ENCODE peak calls at places on chromosomes 4 and X, in nine cellular contexts. N is transverse colon, X is sigmoid colon, M is neural progenitor cell, Y is cardiac muscle cell, Z is fibroblast of lung, K is hepatocyte, U is bronchial epithelial cell, R is tibial nerve. A is an unnamed sample. For H3K27me3, the result is how much of the 10 kb centered on the place peaks cover.

GRCh38 chr4:73477176-73477575 is 4.4 kb upstream of the AFM start:
- DNase-seq in N (no peak), X (no peak), M (no peak), Y (no peak), Z (no peak), K (no peak), U (no peak), R (no peak), A (no peak)

GRCh38 chr4:40702137-40702799 is 47.5 kb upstream of the NSUN7 start:
- DNase-seq in N (no peak), X (no peak), M (no peak), Y (no peak), Z (no peak), K (no peak), U (no peak), R (no peak), A (no peak)

GRCh38 chr4:830776-831482 is 5.0 kb upstream of the CPLX1 start:
- DNase-seq in N (no peak), X (peak), M (no peak), Y (no peak), Z (no peak), K (no peak), U (no peak), R (no peak), A (no peak)

GRCh38 chr4:16894406-16894805 is 4.0 kb downstream of the LDB2 start:
- DNase-seq in N (no peak), X (no peak), M (no peak), Y (no peak), Z (peak), K (no peak), U (no peak), R (no peak), A (no peak)

GRCh38 chr4:183118585-183118984 is 19.5 kb downstream of the WWC2 start:
- DNase-seq in N (no peak), X (no peak), M (peak), Y (peak), Z (peak), K (no peak), U (peak), R (no peak), A (peak)

GRCh38 chr4:140049924-140050681 is 103.9 kb downstream of the MAML3 start:
- DNase-seq in N (no peak), X (no peak), M (peak), Y (peak), Z (peak), K (no peak), U (no peak), R (no peak), A (no peak)

GRCh38 chr4:41745292-41746024 is 3.1 kb downstream of the PHOX2B start:
- DNase-seq in N (no peak), X (no peak), M (peak), Y (no peak), Z (no peak), K (no peak), U (no peak), R (no peak), A (no peak)

GRCh38 chr4:136136566-136136965 is 1395.7 kb downstream of the PCDH18 start:
- DNase-seq in N (no peak), X (no peak), M (no peak), Y (no peak), Z (no peak), K (no peak), U (no peak), R (no peak), A (no peak)

GRCh38 chrX:12984629-12985303 is 9.9 kb downstream of the TMSB4X start:
- DNase-seq in N (peak), X (no peak), M (no peak), Y (peak), Z (peak), K (peak), U (peak), R (no peak), A (no peak)

GRCh38 chr4:7004331-7004730 is 38.8 kb upstream of the TADA2B start:
- DNase-seq in N (no peak), X (peak), M (no peak), Y (no peak), Z (peak), K (no peak), U (no peak), R (no peak), A (no peak)

GRCh38 chr4:176838611-176839411 is 46.1 kb upstream of the VEGFC start:
- DNase-seq in N (no peak), X (no peak), M (no peak), Y (peak), Z (peak), K (no peak), U (peak), R (no peak), A (peak)

GRCh38 chr4:121277194-121278105 is 103.4 kb downstream of the QRFPR start:
- DNase-seq in N (peak), X (no peak), M (peak), Y (no peak), Z (no peak), K (peak), U (peak), R (no peak), A (no peak)

GRCh38 chrX:84909151-84909550 is 94.5 kb upstream of the APOOL start:
- DNase-seq in N (no peak), X (no peak), M (no peak), Y (no peak), Z (no peak), K (no peak), U (peak), R (no peak), A (no peak)

GRCh38 chr4:173345648-173346047 is 11.5 kb upstream of the HMGB2 start:
- DNase-seq in N (no peak), X (no peak), M (no peak), Y (no peak), Z (no peak), K (no peak), U (no peak), R (no peak), A (no peak)

GRCh38 chr4:93828830-93829530 is 427 bp downstream of the ATOH1 start:
- DNase-seq in N (peak), X (no peak), M (peak), Y (no peak), Z (peak), K (peak), U (no peak), R (no peak), A (no peak)

GRCh38 chr4:138494931-138495330 is 252.8 kb upstream of the SLC7A11 start:
- DNase-seq in N (no peak), X (no peak), M (peak), Y (peak), Z (peak), K (no peak), U (peak), R (no peak), A (no peak)
- TF ChIP-seq CTCF in N (no peak), X (no peak), M (peak), Y (peak), Z (no peak), K (peak), U (peak), R (no peak), A (no peak)

DNA sequence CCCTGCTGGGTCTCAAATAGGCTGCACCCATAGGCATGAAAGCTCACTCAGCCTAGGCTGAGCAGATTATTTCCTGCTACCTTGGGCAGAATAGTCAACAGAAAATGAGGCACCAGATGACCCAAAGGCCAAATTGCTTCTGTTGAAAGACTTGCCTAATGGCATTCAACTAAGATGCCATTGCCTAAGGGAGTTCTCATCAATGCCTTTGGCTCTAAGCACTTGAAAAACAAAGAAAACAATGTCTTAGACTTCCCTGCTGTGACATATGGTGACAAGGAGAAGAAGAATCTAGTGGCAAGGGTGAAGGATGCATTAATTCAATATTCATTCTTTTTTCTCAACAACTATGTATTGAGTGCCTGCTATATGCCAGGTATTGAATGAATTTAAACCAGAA is 25.7 kb upstream of the PCDH19 start:
- DNase-seq in N (no peak), X (no peak), M (no peak), Y (no peak), Z (no peak), K (no peak), U (no peak), R (no peak), A (no peak)
- H3K4me3 ChIP-seq in N (no peak), X (no peak), M (no peak), Y (no peak), Z (no peak), K (no peak), U (no peak), R (no peak), A (no peak)

GRCh38 chrX:142068365-142068764 is 136.7 kb downstream of the MAGEC2 start:
- DNase-seq in N (no peak), X (no peak), M (no peak), Y (no peak), Z (no peak), K (no peak), U (no peak), R (no peak), A (no peak)
- H3K27me3 ChIP-seq in N (under half), X (under half), M (under half), Y (under half), Z (under half), K (under half), U (under half), R (under half), A (under half)

GRCh38 chr4:148800943-148801342 is 358.7 kb upstream of the NR3C2 start:
- DNase-seq in N (no peak), X (no peak), M (no peak), Y (no peak), Z (no peak), K (no peak), U (no peak), R (peak), A (no peak)
- TF ChIP-seq CTCF in N (no peak), X (no peak), M (no peak), Y (no peak), Z (no peak), K (no peak), U (no peak), R (no peak), A (no peak)

GRCh38 chr4:184409911-184410692 is 64.2 kb downstream of the IRF2 start:
- DNase-seq in N (peak), X (no peak), M (no peak), Y (no peak), Z (no peak), K (no peak), U (no peak), R (no peak), A (no peak)

GRCh38 chr4:184409502-184409901 is 64.8 kb downstream of the IRF2 start:
- DNase-seq in N (no peak), X (no peak), M (no peak), Y (no peak), Z (no peak), K (no peak), U (no peak), R (no peak), A (no peak)

GRCh38 chr4:184408711-184409081 is 65.7 kb downstream of the IRF2 start:
- DNase-seq in N (no peak), X (no peak), M (no peak), Y (no peak), Z (no peak), K (no peak), U (no peak), R (no peak), A (no peak)

GRCh38 chr4:184406915-184407314 is 67.4 kb downstream of the IRF2 start:
- DNase-seq in N (peak), X (no peak), M (no peak), Y (no peak), Z (no peak), K (no peak), U (peak), R (peak), A (no peak)

DNA sequence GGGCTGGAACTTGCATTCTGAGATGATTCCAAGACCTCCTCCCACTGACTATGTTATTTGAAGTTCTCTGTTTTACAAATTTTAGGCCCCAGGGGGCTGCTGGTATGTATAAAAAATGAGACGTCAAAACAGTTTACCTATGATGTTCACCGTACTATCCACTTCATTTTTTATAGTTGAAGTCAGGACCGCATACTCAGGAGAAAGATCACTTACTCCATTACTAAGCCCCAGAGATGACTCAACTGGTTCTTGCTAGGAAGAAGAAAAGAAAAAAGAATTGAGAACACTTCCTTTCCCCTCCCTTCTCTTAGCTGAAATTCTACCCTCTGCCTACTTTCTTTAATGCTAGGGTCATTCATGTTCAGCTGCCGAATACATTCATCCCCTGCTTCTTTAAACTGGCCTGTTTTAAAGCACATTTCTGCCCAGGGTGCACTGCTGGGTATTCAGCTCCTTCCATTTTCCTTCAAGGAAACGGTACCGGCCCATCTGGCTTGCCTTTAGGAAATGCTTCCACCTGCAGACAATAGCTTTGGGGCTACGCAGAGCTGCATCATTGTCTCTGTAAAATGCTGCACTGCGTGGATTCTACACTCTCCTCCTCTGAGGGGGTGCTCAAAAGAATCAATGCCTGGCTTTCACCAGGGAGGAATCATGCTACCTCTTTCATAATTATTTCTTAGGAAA is 66.2 kb downstream of the IRF2 start:
- DNase-seq in N (no peak), X (no peak), M (peak), Y (peak), Z (peak), K (no peak), U (peak), R (no peak), A (peak)
- H3K4me3 ChIP-seq in N (no peak), X (no peak), M (no peak), Y (no peak), Z (no peak), K (no peak), U (no peak), R (no peak), A (no peak)

A was measured in kidney epithelial cell.